ENCODE peak calls at places on chromosomes 11 and 22, in ten cellular contexts. One of them, this sample, is unnamed.

GRCh38 chr11:102438311-102439062 is 14.1 kb downstream of the TMEM123 start:
- DNase-seq in ecto neural progenitor cell: no peak
- DNase-seq in H54: no peak
- DNase-seq in IMR-90: no peak
- DNase-seq in cardiac fibroblast: no peak
- DNase-seq in T-helper 17 cell: no peak
- DNase-seq in RWPE1: no peak
- DNase-seq in OCI-M1: no peak
- DNase-seq in naive thymus-derived CD8-positive, alpha-beta T cell: no peak
- DNase-seq in iPS-NIHi11: no peak
- DNase-seq in this sample: no peak

GRCh38 chr22:40654522-40655167 is 18.1 kb upstream of the MRTFA start:
- DNase-seq in ecto neural progenitor cell: no peak
- DNase-seq in H54: no peak
- DNase-seq in IMR-90: peak
- DNase-seq in cardiac fibroblast: peak
- DNase-seq in T-helper 17 cell: no peak
- DNase-seq in RWPE1: peak
- DNase-seq in OCI-M1: peak
- DNase-seq in naive thymus-derived CD8-positive, alpha-beta T cell: no peak
- DNase-seq in iPS-NIHi11: peak
- DNase-seq in this sample: peak

GRCh38 chr11:100328626-100329340 is 358.3 kb upstream of the ARHGAP42 start:
- DNase-seq in ecto neural progenitor cell: no peak
- DNase-seq in H54: no peak
- DNase-seq in IMR-90: peak
- DNase-seq in cardiac fibroblast: no peak
- DNase-seq in T-helper 17 cell: no peak
- DNase-seq in RWPE1: peak
- DNase-seq in OCI-M1: no peak
- DNase-seq in naive thymus-derived CD8-positive, alpha-beta T cell: no peak
- DNase-seq in iPS-NIHi11: no peak
- DNase-seq in this sample: no peak

GRCh38 chr22:48705159-48705916 is 1122.3 kb downstream of the BRD1 start:
- DNase-seq in ecto neural progenitor cell: no peak
- DNase-seq in H54: no peak
- DNase-seq in IMR-90: no peak
- DNase-seq in cardiac fibroblast: no peak
- DNase-seq in T-helper 17 cell: no peak
- DNase-seq in RWPE1: no peak
- DNase-seq in OCI-M1: no peak
- DNase-seq in naive thymus-derived CD8-positive, alpha-beta T cell: no peak
- DNase-seq in iPS-NIHi11: no peak
- DNase-seq in this sample: no peak

GRCh38 chr11:100576044-100577021 is 110.8 kb upstream of the ARHGAP42 start:
- DNase-seq in ecto neural progenitor cell: no peak
- DNase-seq in H54: no peak
- DNase-seq in IMR-90: peak
- DNase-seq in cardiac fibroblast: peak
- DNase-seq in T-helper 17 cell: no peak
- DNase-seq in RWPE1: peak
- DNase-seq in OCI-M1: peak
- DNase-seq in naive thymus-derived CD8-positive, alpha-beta T cell: no peak
- DNase-seq in iPS-NIHi11: peak
- DNase-seq in this sample: peak

GRCh38 chr11:12110714-12111481 is 508 bp downstream of the MICAL2 start:
- DNase-seq in ecto neural progenitor cell: peak
- DNase-seq in H54: no peak
- DNase-seq in IMR-90: no peak
- DNase-seq in cardiac fibroblast: peak
- DNase-seq in T-helper 17 cell: peak
- DNase-seq in RWPE1: no peak
- DNase-seq in OCI-M1: peak
- DNase-seq in naive thymus-derived CD8-positive, alpha-beta T cell: no peak
- DNase-seq in iPS-NIHi11: peak
- DNase-seq in this sample: no peak

GRCh38 chr11:130179396-130180306 is 20.1 kb downstream of the ST14 start:
- DNase-seq in ecto neural progenitor cell: no peak
- DNase-seq in H54: no peak
- DNase-seq in IMR-90: no peak
- DNase-seq in cardiac fibroblast: no peak
- DNase-seq in T-helper 17 cell: no peak
- DNase-seq in RWPE1: no peak
- DNase-seq in OCI-M1: no peak
- DNase-seq in naive thymus-derived CD8-positive, alpha-beta T cell: no peak
- DNase-seq in iPS-NIHi11: no peak
- DNase-seq in this sample: no peak

GRCh38 chr11:65414776-65415498 is 7.7 kb upstream of the NEAT1 start:
- DNase-seq in ecto neural progenitor cell: peak
- DNase-seq in H54: no peak
- DNase-seq in IMR-90: peak
- DNase-seq in cardiac fibroblast: peak
- DNase-seq in T-helper 17 cell: no peak
- DNase-seq in RWPE1: no peak
- DNase-seq in OCI-M1: no peak
- DNase-seq in naive thymus-derived CD8-positive, alpha-beta T cell: no peak
- DNase-seq in iPS-NIHi11: no peak
- DNase-seq in this sample: no peak

GRCh38 chr22:49247194-49247924 is 580.3 kb downstream of the BRD1 start:
- DNase-seq in ecto neural progenitor cell: no peak
- DNase-seq in H54: no peak
- DNase-seq in IMR-90: no peak
- DNase-seq in cardiac fibroblast: no peak
- DNase-seq in T-helper 17 cell: no peak
- DNase-seq in RWPE1: no peak
- DNase-seq in OCI-M1: no peak
- DNase-seq in naive thymus-derived CD8-positive, alpha-beta T cell: no peak
- DNase-seq in iPS-NIHi11: no peak
- DNase-seq in this sample: no peak

GRCh38 chr22:36546092-36546804 is 17.3 kb upstream of the EIF3D start:
- DNase-seq in ecto neural progenitor cell: peak
- DNase-seq in H54: no peak
- DNase-seq in IMR-90: peak
- DNase-seq in cardiac fibroblast: peak
- DNase-seq in T-helper 17 cell: no peak
- DNase-seq in RWPE1: peak
- DNase-seq in OCI-M1: peak
- DNase-seq in naive thymus-derived CD8-positive, alpha-beta T cell: no peak
- DNase-seq in iPS-NIHi11: peak
- DNase-seq in this sample: peak

GRCh38 chr22:44869196-44869595 is 116.8 kb downstream of the ARHGAP8 start:
- DNase-seq in ecto neural progenitor cell: no peak
- DNase-seq in H54: peak
- DNase-seq in IMR-90: peak
- DNase-seq in cardiac fibroblast: no peak
- DNase-seq in T-helper 17 cell: no peak
- DNase-seq in RWPE1: no peak
- DNase-seq in OCI-M1: no peak
- DNase-seq in naive thymus-derived CD8-positive, alpha-beta T cell: no peak
- DNase-seq in iPS-NIHi11: no peak
- DNase-seq in this sample: peak

GRCh38 chr11:11078344-11078743 is 220.5 kb upstream of the ZBED5 start:
- DNase-seq in ecto neural progenitor cell: no peak
- DNase-seq in H54: no peak
- DNase-seq in IMR-90: peak
- DNase-seq in cardiac fibroblast: peak
- DNase-seq in T-helper 17 cell: no peak
- DNase-seq in RWPE1: no peak
- DNase-seq in OCI-M1: no peak
- DNase-seq in naive thymus-derived CD8-positive, alpha-beta T cell: no peak
- DNase-seq in iPS-NIHi11: no peak
- DNase-seq in this sample: no peak

GRCh38 chr11:84524422-84525051 is 1102.6 kb downstream of the DLG2 start:
- DNase-seq in ecto neural progenitor cell: no peak
- DNase-seq in H54: no peak
- DNase-seq in IMR-90: peak
- DNase-seq in cardiac fibroblast: peak
- DNase-seq in T-helper 17 cell: no peak
- DNase-seq in RWPE1: peak
- DNase-seq in OCI-M1: peak
- DNase-seq in naive thymus-derived CD8-positive, alpha-beta T cell: no peak
- DNase-seq in iPS-NIHi11: peak
- DNase-seq in this sample: no peak

GRCh38 chr11:66068154-66068821 is 1.8 kb upstream of the PACS1 start:
- DNase-seq in ecto neural progenitor cell: peak
- DNase-seq in H54: peak
- DNase-seq in IMR-90: peak
- DNase-seq in cardiac fibroblast: peak
- DNase-seq in T-helper 17 cell: peak
- DNase-seq in RWPE1: peak
- DNase-seq in OCI-M1: peak
- DNase-seq in naive thymus-derived CD8-positive, alpha-beta T cell: peak
- DNase-seq in iPS-NIHi11: peak
- DNase-seq in this sample: peak

GRCh38 chr11:7275133-7275532 is 23.4 kb downstream of the SYT9 start:
- DNase-seq in ecto neural progenitor cell: no peak
- DNase-seq in H54: no peak
- DNase-seq in IMR-90: no peak
- DNase-seq in cardiac fibroblast: no peak
- DNase-seq in T-helper 17 cell: no peak
- DNase-seq in RWPE1: no peak
- DNase-seq in OCI-M1: no peak
- DNase-seq in naive thymus-derived CD8-positive, alpha-beta T cell: no peak
- DNase-seq in iPS-NIHi11: no peak
- DNase-seq in this sample: no peak

GRCh38 chr11:120317689-120318195 is 7.4 kb upstream of the TLCD5 start:
- DNase-seq in ecto neural progenitor cell: no peak
- DNase-seq in H54: no peak
- DNase-seq in IMR-90: no peak
- DNase-seq in cardiac fibroblast: no peak
- DNase-seq in T-helper 17 cell: no peak
- DNase-seq in RWPE1: no peak
- DNase-seq in OCI-M1: no peak
- DNase-seq in naive thymus-derived CD8-positive, alpha-beta T cell: no peak
- DNase-seq in iPS-NIHi11: no peak
- DNase-seq in this sample: no peak

GRCh38 chr11:69311767-69312385 is 17.9 kb downstream of the MYEOV start:
- DNase-seq in ecto neural progenitor cell: no peak
- DNase-seq in H54: no peak
- DNase-seq in IMR-90: no peak
- DNase-seq in cardiac fibroblast: no peak
- DNase-seq in T-helper 17 cell: no peak
- DNase-seq in RWPE1: no peak
- DNase-seq in OCI-M1: no peak
- DNase-seq in naive thymus-derived CD8-positive, alpha-beta T cell: no peak
- DNase-seq in iPS-NIHi11: no peak
- DNase-seq in this sample: peak

GRCh38 chr11:125517116-125517804 is 21.2 kb upstream of the FEZ1 start:
- DNase-seq in ecto neural progenitor cell: peak
- DNase-seq in H54: no peak
- DNase-seq in IMR-90: peak
- DNase-seq in cardiac fibroblast: peak
- DNase-seq in T-helper 17 cell: no peak
- DNase-seq in RWPE1: no peak
- DNase-seq in OCI-M1: peak
- DNase-seq in naive thymus-derived CD8-positive, alpha-beta T cell: no peak
- DNase-seq in iPS-NIHi11: peak
- DNase-seq in this sample: peak

GRCh38 chr11:66112041-66112491 is 42.0 kb downstream of the PACS1 start:
- DNase-seq in ecto neural progenitor cell: no peak
- DNase-seq in H54: no peak
- DNase-seq in IMR-90: no peak
- DNase-seq in cardiac fibroblast: peak
- DNase-seq in T-helper 17 cell: no peak
- DNase-seq in RWPE1: no peak
- DNase-seq in OCI-M1: no peak
- DNase-seq in naive thymus-derived CD8-positive, alpha-beta T cell: no peak
- DNase-seq in iPS-NIHi11: no peak
- DNase-seq in this sample: no peak

GRCh38 chr11:32006799-32007388 is 84.0 kb upstream of the RCN1 start:
- DNase-seq in ecto neural progenitor cell: no peak
- DNase-seq in H54: peak
- DNase-seq in IMR-90: peak
- DNase-seq in cardiac fibroblast: peak
- DNase-seq in T-helper 17 cell: no peak
- DNase-seq in RWPE1: peak
- DNase-seq in OCI-M1: peak
- DNase-seq in naive thymus-derived CD8-positive, alpha-beta T cell: no peak
- DNase-seq in iPS-NIHi11: peak
- DNase-seq in this sample: peak

GRCh38 chr11:108958446-108959123 is 293.7 kb downstream of the DDX10 start:
- DNase-seq in ecto neural progenitor cell: no peak
- DNase-seq in H54: no peak
- DNase-seq in IMR-90: peak
- DNase-seq in cardiac fibroblast: peak
- DNase-seq in T-helper 17 cell: no peak
- DNase-seq in RWPE1: peak
- DNase-seq in OCI-M1: peak
- DNase-seq in naive thymus-derived CD8-positive, alpha-beta T cell: no peak
- DNase-seq in iPS-NIHi11: no peak
- DNase-seq in this sample: peak

GRCh38 chr11:46755962-46756361 is 36.9 kb downstream of the F2 start:
- DNase-seq in ecto neural progenitor cell: no peak
- DNase-seq in H54: no peak
- DNase-seq in IMR-90: no peak
- DNase-seq in cardiac fibroblast: no peak
- DNase-seq in T-helper 17 cell: no peak
- DNase-seq in RWPE1: no peak
- DNase-seq in OCI-M1: peak
- DNase-seq in naive thymus-derived CD8-positive, alpha-beta T cell: no peak
- DNase-seq in iPS-NIHi11: no peak
- DNase-seq in this sample: no peak

GRCh38 chr22:34105461-34106062 is 185.3 kb upstream of the LARGE1 start:
- DNase-seq in ecto neural progenitor cell: peak
- DNase-seq in H54: peak
- DNase-seq in IMR-90: no peak
- DNase-seq in cardiac fibroblast: peak
- DNase-seq in T-helper 17 cell: no peak
- DNase-seq in RWPE1: no peak
- DNase-seq in OCI-M1: peak
- DNase-seq in naive thymus-derived CD8-positive, alpha-beta T cell: peak
- DNase-seq in iPS-NIHi11: peak
- DNase-seq in this sample: peak

GRCh38 chr11:118609380-118610219 is 2.2 kb downstream of the PHLDB1 start:
- DNase-seq in ecto neural progenitor cell: no peak
- DNase-seq in H54: no peak
- DNase-seq in IMR-90: peak
- DNase-seq in cardiac fibroblast: peak
- DNase-seq in T-helper 17 cell: no peak
- DNase-seq in RWPE1: no peak
- DNase-seq in OCI-M1: no peak
- DNase-seq in naive thymus-derived CD8-positive, alpha-beta T cell: no peak
- DNase-seq in iPS-NIHi11: no peak
- DNase-seq in this sample: peak

GRCh38 chr11:114225662-114226061 is 70.5 kb upstream of the NNMT start:
- DNase-seq in ecto neural progenitor cell: no peak
- DNase-seq in H54: no peak
- DNase-seq in IMR-90: no peak
- DNase-seq in cardiac fibroblast: no peak
- DNase-seq in T-helper 17 cell: no peak
- DNase-seq in RWPE1: no peak
- DNase-seq in OCI-M1: peak
- DNase-seq in naive thymus-derived CD8-positive, alpha-beta T cell: no peak
- DNase-seq in iPS-NIHi11: no peak
- DNase-seq in this sample: no peak

GRCh38 chr22:43008509-43008908 is 6.4 kb downstream of the PACSIN2 start:
- DNase-seq in ecto neural progenitor cell: no peak
- DNase-seq in H54: no peak
- DNase-seq in IMR-90: no peak
- DNase-seq in cardiac fibroblast: no peak
- DNase-seq in T-helper 17 cell: no peak
- DNase-seq in RWPE1: no peak
- DNase-seq in OCI-M1: no peak
- DNase-seq in naive thymus-derived CD8-positive, alpha-beta T cell: no peak
- DNase-seq in iPS-NIHi11: no peak
- DNase-seq in this sample: no peak

GRCh38 chr22:47001288-47001687 is 238.8 kb downstream of the TBC1D22A start:
- DNase-seq in ecto neural progenitor cell: no peak
- DNase-seq in H54: no peak
- DNase-seq in IMR-90: no peak
- DNase-seq in cardiac fibroblast: no peak
- DNase-seq in T-helper 17 cell: no peak
- DNase-seq in RWPE1: no peak
- DNase-seq in OCI-M1: no peak
- DNase-seq in naive thymus-derived CD8-positive, alpha-beta T cell: no peak
- DNase-seq in iPS-NIHi11: no peak
- DNase-seq in this sample: no peak

GRCh38 chr22:24977370-24978230 is 25.1 kb downstream of the KIAA1671 start:
- DNase-seq in ecto neural progenitor cell: no peak
- DNase-seq in H54: no peak
- DNase-seq in IMR-90: no peak
- DNase-seq in cardiac fibroblast: peak
- DNase-seq in T-helper 17 cell: no peak
- DNase-seq in RWPE1: no peak
- DNase-seq in OCI-M1: peak
- DNase-seq in naive thymus-derived CD8-positive, alpha-beta T cell: no peak
- DNase-seq in iPS-NIHi11: no peak
- DNase-seq in this sample: no peak